ENCODE peak calls at places on chromosomes 3 and 15, in eight cellular contexts. G, M, X, J, Y, L, W and U are unnamed samples.

GRCh38 chr3:70985572-70985971 is 598.0 kb downstream of the FOXP1 start:
- DNase-seq in Y (no peak), M (no peak), J (no peak), G (no peak), W (no peak), X (no peak), L (no peak), U (no peak)

GRCh38 chr3:86180696-86181095 is 810.3 kb downstream of the VGLL3 start:
- DNase-seq in L (peak; percentile 25), J (no peak), M (no peak), Y (no peak), W (no peak), G (no peak), X (no peak), U (no peak)

GRCh38 chr15:60793656-60794055 is 314.7 kb upstream of the ICE2 start:
- DNase-seq in X (no peak), M (no peak), G (no peak), J (no peak), L (no peak), W (no peak), Y (no peak), U (no peak)

GRCh38 chr15:35690089-35690488 is 144.1 kb upstream of the DPH6 start:
- DNase-seq in J (no peak), L (no peak), M (no peak), G (no peak), X (no peak), Y (no peak), W (no peak), U (no peak)

GRCh38 chr15:53549697-53550315 is 209.7 kb downstream of the WDR72 start:
- DNase-seq in M (no peak), W (no peak), Y (no peak), J (no peak), G (no peak), X (no peak), L (no peak), U (no peak)

GRCh38 chr3:44914936-44915335 is 40.5 kb downstream of the TGM4 start:
- DNase-seq in G (no peak), M (peak; percentile 17), Y (no peak), W (no peak), L (peak; percentile 46), X (no peak), J (no peak), U (no peak)

GRCh38 chr3:62214850-62215249 is 158.5 kb downstream of the FEZF2 start:
- DNase-seq in X (no peak), Y (no peak), M (no peak), W (no peak), L (no peak), J (no peak), G (no peak), U (no peak)

GRCh38 chr15:29089731-29090616 is 179.6 kb downstream of the NSMCE3 start:
- DNase-seq in X (peak; percentile 75), G (no peak), L (no peak), M (no peak), J (peak; percentile 51), Y (no peak), W (no peak), U (no peak)

GRCh38 chr3:21020043-21020442 is 731.0 kb downstream of the ZNF385D start:
- DNase-seq in J (no peak), M (no peak), L (no peak), G (no peak), Y (no peak), X (no peak), W (peak; percentile 3), U (no peak)

GRCh38 chr15:74179983-74180688 is 6.6 kb downstream of the ISLR start:
- DNase-seq in M (no peak), X (peak; percentile 73), L (no peak), J (peak; percentile 80), G (peak; percentile 67), W (peak; percentile 48), Y (peak; percentile 70), U (no peak)

GRCh38 chr15:74176262-74177208 is 3.0 kb downstream of the ISLR start:
- DNase-seq in L (peak; percentile 32), M (no peak), G (no peak), Y (no peak), J (peak; percentile 72), W (no peak), X (peak; percentile 66), U (no peak)

GRCh38 chr15:74179101-74179841 is 5.8 kb downstream of the ISLR start:
- DNase-seq in M (no peak), G (no peak), L (no peak), J (peak; percentile 96), Y (peak; percentile 97), W (peak; percentile 78), X (peak; percentile 81), U (no peak)

GRCh38 chr15:74180689-74181602 is 7.4 kb downstream of the ISLR start:
- DNase-seq in L (no peak), Y (peak; percentile 71), M (no peak), J (peak; percentile 73), W (no peak), X (peak; percentile 54), G (peak; percentile 69), U (no peak)

DNA sequence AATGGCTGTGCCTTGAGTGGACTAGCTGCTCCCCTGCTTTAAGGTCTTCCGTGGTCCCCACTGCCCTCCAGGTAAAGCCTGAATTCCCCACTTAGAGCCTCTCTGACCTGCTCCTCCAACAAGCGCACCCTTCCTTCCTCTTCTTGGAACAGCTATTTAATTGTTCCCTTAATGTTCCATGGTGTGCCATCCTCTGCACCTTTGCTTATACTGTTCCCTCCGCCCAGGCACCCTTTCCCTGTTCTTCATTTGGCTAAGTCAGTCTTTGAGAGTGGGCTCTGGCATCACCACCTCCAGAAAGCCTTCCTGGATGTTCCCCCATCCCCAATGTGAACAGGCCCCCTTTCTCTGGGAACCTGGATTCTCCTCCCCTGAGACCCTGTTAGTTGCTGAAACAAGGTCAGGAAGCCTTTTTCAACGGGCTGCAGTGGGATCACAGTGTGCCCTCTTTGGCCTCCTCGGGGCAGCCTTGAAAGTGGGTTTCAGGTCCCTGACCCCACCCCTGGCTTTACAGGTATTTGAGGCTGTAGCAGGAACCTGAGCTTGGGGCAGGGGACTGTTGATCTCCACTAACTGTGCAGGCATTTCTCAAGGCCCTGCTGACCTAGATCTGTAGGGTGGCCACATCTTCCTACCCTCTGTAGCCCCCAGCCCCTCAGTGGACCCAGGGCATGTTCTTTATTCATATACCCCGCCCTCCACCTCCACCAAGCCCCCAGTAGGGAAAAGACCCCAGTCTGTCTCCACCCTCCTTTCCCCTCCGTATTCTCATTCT is 5.0 kb downstream of the ISLR start:
- DNase-seq in Y (peak; percentile 49), X (peak; percentile 37), L (no peak), W (no peak), J (peak; percentile 40), M (no peak), G (no peak), U (no peak)
- H3K27ac ChIP-seq in Y (peak overlapping the region; percentile 60), X (no peak overlapping the region), L (no peak overlapping the region), W (peak overlapping the region; percentile 76), J (peak overlapping the region; percentile 38), M (no peak overlapping the region), G (peak overlapping the region; percentile 55), U (no peak overlapping the region)

GRCh38 chr15:64755427-64755823 is 20.0 kb downstream of the RBPMS2 start:
- DNase-seq in L (no peak), M (no peak), G (no peak), X (no peak), W (no peak), Y (no peak), J (no peak), U (no peak)

GRCh38 chr15:64751464-64751863 is 23.9 kb downstream of the RBPMS2 start:
- DNase-seq in M (no peak), W (no peak), L (no peak), X (no peak), J (no peak), Y (no peak), G (no peak), U (no peak)

GRCh38 chr15:64753419-64754185 is 21.8 kb downstream of the RBPMS2 start:
- DNase-seq in J (no peak), G (no peak), M (no peak), L (no peak), W (no peak), X (no peak), Y (peak; percentile 23), U (no peak)

GRCh38 chr15:64749999-64750657 is 25.3 kb downstream of the RBPMS2 start:
- DNase-seq in M (no peak), J (no peak), G (no peak), X (no peak), L (peak; percentile 59), W (peak; percentile 37), Y (peak; percentile 41), U (no peak)

DNA sequence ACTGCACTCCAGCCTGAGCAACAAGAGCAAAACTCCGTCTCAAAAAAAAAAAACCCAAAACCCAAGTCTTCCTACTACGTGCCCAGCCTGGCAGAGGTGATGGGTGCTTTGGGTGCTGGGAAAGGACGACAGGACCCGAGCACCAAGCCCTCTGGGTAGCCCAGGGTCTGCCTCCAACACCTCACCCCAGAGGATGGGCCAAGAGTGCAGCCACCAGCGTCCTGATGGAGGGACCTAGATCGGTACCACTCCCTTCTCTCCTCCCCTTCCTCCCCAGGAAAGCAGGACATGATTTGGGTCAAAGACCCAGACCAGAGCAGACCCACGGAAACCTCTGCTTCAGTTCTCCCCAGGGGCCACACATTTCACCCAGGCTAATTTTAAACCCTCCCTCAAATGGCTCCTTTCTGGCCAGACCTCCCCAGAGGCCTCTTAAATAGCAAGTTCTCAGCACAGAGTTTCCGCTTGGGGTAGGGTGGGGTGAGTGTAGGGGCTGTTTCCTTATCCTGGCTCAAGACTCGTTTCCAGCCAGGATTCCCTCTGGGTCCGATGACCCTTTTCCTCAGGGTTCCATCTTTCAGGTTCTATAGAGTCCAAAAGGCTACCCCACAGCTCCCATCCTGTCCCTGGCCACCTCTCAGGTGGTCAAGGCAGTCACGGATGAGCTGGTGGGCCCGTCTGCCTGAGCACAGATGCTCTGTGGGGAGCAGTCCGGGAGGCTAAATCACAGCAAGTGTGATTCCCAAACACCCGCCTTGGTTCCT is 20.5 kb downstream of the RBPMS2 start:
- DNase-seq in L (no peak), M (peak; percentile 69), J (no peak), Y (no peak), G (no peak), W (peak; percentile 65), X (no peak), U (no peak)
- H3K4me3 ChIP-seq in L (no peak overlapping the region), M (peak overlapping the region; percentile 38), J (no peak overlapping the region), Y (no peak overlapping the region), G (no peak overlapping the region), W (no peak overlapping the region), X (no peak overlapping the region), U (no peak overlapping the region)

DNA sequence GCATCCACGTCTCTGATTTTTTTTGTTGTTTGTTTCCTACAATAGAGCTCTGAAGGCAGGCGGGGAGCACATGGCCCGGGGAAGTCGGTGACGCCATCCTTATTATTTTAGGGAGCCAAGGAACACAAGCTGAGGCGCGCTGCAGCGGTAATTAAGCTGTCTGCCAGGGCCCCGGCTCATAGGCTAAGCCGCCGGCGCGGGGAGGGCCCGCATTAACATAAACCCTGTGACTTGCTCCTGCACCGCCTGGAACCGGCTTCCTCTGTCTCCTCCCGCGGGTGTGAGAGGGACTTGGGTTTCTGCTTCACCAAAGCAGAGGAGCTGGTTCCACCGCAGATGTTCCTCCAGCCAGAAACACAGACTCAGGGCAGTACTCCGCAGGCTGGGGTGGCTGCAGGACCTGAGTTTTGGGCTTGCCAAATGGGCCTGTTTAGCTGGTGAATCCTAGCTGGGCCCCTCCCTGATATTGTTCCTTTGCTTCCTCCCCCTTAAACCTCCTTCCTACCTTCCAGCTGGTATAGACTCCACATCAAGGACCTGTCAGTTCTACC is 25.3 kb downstream of the ANP32A start:
- DNase-seq in G (peak; percentile 96), M (peak; percentile 49), L (peak; percentile 88), W (peak; percentile 93), J (peak; percentile 93), Y (peak; percentile 97), X (peak; percentile 95), U (peak; percentile 34)
- H3K36me3 ChIP-seq in G (no peaks in the 10 kb centered on the region), M (peaks cover 100% of the 10 kb centered on the region), L (no peaks in the 10 kb centered on the region), W (no peaks in the 10 kb centered on the region), J (no peaks in the 10 kb centered on the region), Y (no peaks in the 10 kb centered on the region), X (no peaks in the 10 kb centered on the region), U (no peaks in the 10 kb centered on the region)

GRCh38 chr15:67505675-67506572 is 15.0 kb upstream of the C15orf61 start:
- DNase-seq in G (no peak), X (no peak), Y (no peak), J (no peak), M (peak; percentile 27), L (no peak), W (no peak), U (no peak)
- H3K27ac ChIP-seq in G (no peak overlapping the region), X (no peak overlapping the region), Y (no peak overlapping the region), J (no peak overlapping the region), M (no peak overlapping the region), L (no peak overlapping the region), W (no peak overlapping the region), U (no peak overlapping the region)